ENCODE peak calls at places on chromosomes 3 and 15, in ten cellular contexts. E is pancreas, I is upper lobe of right lung, N is uterus, V is colonic mucosa, B is cardiac muscle cell, F is left ventricle myocardium inferior, H is A549, J is tibial nerve, Y is adrenal gland. W is an unnamed sample. For H3K4me1 and H3K9me3, the result is how much of the 10 kb centered on the place peaks cover.

GRCh38 chr15:65101418-65101890 is 13.5 kb downstream of the UBAP1L start:
- DNase-seq in E (no peak), I (peak), N (peak), V (peak), B (peak), F (peak), H (peak), J (peak), Y (peak), W (peak)

GRCh38 chr3:62335196-62335595 is 38.2 kb downstream of the FEZF2 start:
- DNase-seq in E (no peak), I (no peak), N (no peak), V (no peak), B (no peak), F (no peak), H (no peak), J (no peak), Y (no peak), W (no peak)

GRCh38 chr3:157248590-157249425 is 88.9 kb upstream of the CCNL1 start:
- DNase-seq in E (peak), I (no peak), N (no peak), V (no peak), B (peak), F (peak), H (peak), J (no peak), Y (peak), W (no peak)

GRCh38 chr3:4550957-4551754 is 58.0 kb downstream of the ITPR1 start:
- DNase-seq in E (no peak), I (no peak), N (peak), V (peak), B (no peak), F (peak), H (no peak), J (no peak), Y (peak), W (no peak)

GRCh38 chr3:15964605-15965061 is 166.9 kb upstream of the ANKRD28 start:
- DNase-seq in E (no peak), I (no peak), N (peak), V (no peak), B (no peak), F (no peak), H (no peak), J (no peak), Y (peak), W (peak)

GRCh38 chr3:3038201-3038991 is 71.8 kb downstream of the IL5RA start:
- DNase-seq in E (no peak), I (no peak), N (no peak), V (no peak), B (no peak), F (no peak), H (no peak), J (no peak), Y (no peak), W (no peak)

GRCh38 chr15:35937380-35937779 is 391.4 kb upstream of the DPH6 start:
- DNase-seq in E (no peak), I (no peak), N (no peak), V (no peak), B (no peak), F (no peak), H (no peak), J (no peak), Y (no peak), W (no peak)

GRCh38 chr3:191348098-191348497 is 17.8 kb upstream of the UTS2B start:
- DNase-seq in E (no peak), I (no peak), N (no peak), V (no peak), B (no peak), F (no peak), H (no peak), J (no peak), Y (no peak), W (no peak)

GRCh38 chr15:33242669-33243191 is 48.2 kb upstream of the FMN1 start:
- DNase-seq in E (no peak), I (no peak), N (no peak), V (no peak), B (peak), F (no peak), H (no peak), J (no peak), Y (no peak), W (no peak)

GRCh38 chr3:8253201-8253600 is 248.4 kb upstream of the LMCD1 start:
- DNase-seq in E (no peak), I (no peak), N (no peak), V (no peak), B (no peak), F (no peak), H (no peak), J (no peak), Y (no peak), W (no peak)

GRCh38 chr3:128321418-128321817 is 145.3 kb downstream of the DNAJB8 start:
- DNase-seq in E (no peak), I (no peak), N (no peak), V (no peak), B (no peak), F (no peak), H (no peak), J (no peak), Y (no peak), W (no peak)

GRCh38 chr15:44286814-44287555 is 1.5 kb upstream of the GOLM2 start:
- DNase-seq in E (no peak), I (no peak), N (no peak), V (no peak), B (no peak), F (no peak), H (peak), J (no peak), Y (no peak), W (no peak)

GRCh38 chr15:38828031-38828532 is 263.5 kb upstream of the RASGRP1 start:
- DNase-seq in E (no peak), I (no peak), N (no peak), V (no peak), B (peak), F (no peak), H (no peak), J (no peak), Y (no peak), W (no peak)

GRCh38 chr3:126545544-126545943 is 13.2 kb downstream of the C3orf22 start:
- DNase-seq in E (no peak), I (no peak), N (peak), V (peak), B (no peak), F (no peak), H (no peak), J (no peak), Y (peak), W (no peak)

GRCh38 chr3:185728630-185729334 is 96.1 kb downstream of the IGF2BP2 start:
- DNase-seq in E (no peak), I (no peak), N (no peak), V (no peak), B (no peak), F (no peak), H (no peak), J (no peak), Y (no peak), W (no peak)

DNA sequence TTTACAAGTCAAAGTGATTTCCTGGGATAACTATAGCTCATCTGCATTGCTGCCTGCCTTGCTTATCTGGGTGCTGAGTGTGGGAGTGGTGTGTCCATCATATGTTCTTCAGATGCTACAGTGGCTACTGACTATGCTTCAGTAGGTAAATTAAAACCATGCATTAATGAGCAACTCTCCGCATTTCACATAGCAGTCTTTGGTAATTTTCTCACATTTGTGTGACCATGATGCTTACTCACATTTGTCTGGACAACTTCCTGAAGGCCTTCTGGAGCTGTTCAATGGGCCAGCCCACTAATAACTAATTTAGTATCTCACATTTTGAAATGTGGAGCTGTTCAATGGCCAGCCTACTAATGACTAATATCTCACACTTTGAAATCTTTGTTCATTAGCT is 23.4 kb downstream of the RHOA start:
- DNase-seq in E (no peak), I (no peak), N (no peak), V (no peak), B (no peak), F (no peak), H (no peak), J (no peak), Y (no peak), W (no peak)
- H3K4me1 ChIP-seq in E (under half), I (under half), N (under half), V (under half), B (under half), F (half or more), H (under half), J (under half), Y (under half), W (under half)

DNA sequence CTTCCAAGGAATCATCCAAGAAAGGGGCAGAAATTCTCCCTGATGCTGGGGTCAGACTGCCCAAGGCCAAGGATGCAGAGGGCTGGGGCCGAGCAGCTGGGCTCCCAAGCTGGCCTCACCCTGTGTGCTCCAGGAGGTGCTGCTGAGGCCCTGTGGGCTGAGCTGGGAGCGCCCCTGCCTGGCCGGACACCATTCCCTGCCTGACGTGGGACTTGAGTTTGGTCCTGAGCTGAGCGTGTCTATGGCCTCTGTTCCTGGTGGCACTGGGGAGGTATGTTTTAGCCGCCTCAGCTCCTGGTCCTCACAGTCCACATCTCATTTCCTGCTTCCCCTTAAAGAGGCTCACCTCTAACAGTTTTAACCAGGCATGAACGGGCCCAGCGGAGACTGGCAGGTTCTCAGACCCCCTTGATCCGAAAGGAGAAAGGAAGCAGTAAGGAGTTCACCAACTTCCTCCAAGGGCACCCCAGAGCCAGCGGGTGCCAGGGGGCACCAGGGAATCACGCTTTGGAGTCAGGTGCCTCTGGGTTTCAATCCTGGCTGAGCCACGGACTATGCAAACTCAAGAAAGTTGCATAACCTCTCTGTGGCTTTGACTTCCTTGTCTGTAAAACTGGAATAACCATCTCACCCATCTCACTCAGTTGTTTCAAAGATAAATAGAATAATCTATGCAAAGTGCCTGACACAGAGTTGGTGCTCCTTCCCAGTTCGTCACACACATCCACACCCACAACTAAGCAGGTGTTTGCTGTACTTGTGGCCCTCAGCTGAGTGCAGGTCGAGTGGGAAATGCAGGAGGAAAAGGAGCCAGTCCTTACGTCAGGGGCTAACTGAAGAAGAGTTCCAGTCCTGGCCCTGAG is 48.6 kb downstream of the SLC12A8 start:
- DNase-seq in E (no peak), I (peak), N (no peak), V (peak), B (peak), F (no peak), H (no peak), J (no peak), Y (no peak), W (no peak)
- TF ChIP-seq CTCF in E (no peak), I (peak), N (no peak), V (no peak), B (peak), F (peak), H (peak), J (no peak), Y (no peak), W (no peak)

GRCh38 chr15:25057574-25057973 is 102.8 kb downstream of the SNRPN start:
- DNase-seq in E (no peak), I (no peak), N (peak), V (no peak), B (no peak), F (no peak), H (no peak), J (no peak), Y (no peak), W (peak)
- H3K9me3 ChIP-seq in E (under half), I (half or more), N (half or more), V (under half), B (under half), F (half or more), H (half or more), J (under half), Y (half or more), W (half or more)

DNA sequence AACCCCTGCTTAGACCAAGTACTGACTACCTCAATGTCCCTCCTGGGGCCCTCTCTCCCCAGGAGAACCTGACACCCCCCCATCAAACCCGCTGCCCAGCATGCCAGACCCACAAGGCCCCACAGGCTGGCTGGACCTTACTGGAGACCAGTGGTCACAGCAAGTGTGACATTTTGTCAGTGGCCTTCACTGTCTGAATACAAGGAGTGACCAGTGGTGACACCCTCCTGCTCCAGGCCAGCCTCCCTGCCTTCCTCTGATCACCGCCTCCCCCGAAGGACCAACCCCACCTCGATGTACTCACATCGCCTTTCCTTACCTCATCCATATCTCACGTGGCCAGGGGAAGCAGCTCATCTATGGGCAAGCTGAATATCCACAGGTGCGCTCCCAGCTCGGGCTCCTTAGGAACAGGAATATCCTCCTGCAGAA is 62.1 kb upstream of the HERC1 start:
- DNase-seq in E (no peak), I (no peak), N (no peak), V (no peak), B (no peak), F (no peak), H (no peak), J (no peak), Y (no peak), W (peak)
- H3K4me1 ChIP-seq in E (under half), I (under half), N (under half), V (under half), B (under half), F (under half), H (under half), J (under half), Y (under half), W (under half)

DNA sequence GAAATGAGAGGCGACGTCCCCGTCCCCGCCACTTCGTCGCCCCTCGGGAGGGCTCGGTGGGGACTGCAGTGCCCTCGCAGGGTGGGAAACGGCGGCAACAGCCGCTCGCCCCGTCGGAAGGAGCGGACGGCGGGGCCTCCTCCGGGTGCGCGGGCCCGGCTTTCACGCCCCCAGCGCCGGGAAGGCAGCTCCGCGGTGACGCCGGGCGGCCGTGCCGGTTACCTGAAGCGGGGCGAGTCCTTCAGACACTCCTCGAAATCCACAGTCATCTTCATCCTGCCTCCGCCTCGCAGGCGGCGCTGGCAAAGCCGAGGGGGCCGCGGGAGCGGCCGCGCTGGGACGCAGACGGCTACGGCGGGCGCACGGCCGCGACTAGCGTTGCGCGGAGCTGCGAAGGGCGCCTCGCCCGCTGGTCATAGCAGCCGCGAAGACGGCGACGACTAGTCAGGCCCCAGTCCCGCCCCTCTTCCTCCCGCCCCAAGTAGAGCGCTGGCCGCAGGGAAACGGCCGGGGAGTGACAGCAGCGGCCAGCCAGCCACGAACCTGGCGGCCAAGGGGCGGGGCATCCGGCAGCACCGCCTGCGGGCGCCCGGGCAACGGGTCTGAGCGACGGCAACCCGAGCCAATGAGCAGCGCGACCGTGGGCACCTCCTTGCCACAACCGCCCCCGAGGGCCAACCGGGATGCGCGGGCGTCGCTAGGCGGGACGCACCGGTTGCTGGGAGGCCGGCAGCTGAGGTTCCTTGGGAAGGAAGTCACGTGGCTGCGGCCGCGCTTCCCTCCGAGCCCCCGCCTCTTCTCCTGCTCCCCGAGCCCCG is at the start of gene ACAP2:
- DNase-seq in E (peak), I (peak), N (peak), V (peak), B (peak), F (peak), H (peak), J (peak), Y (peak), W (peak)
- TF ChIP-seq CTCF in E (no peak), I (no peak), N (no peak), V (no peak), B (no peak), F (no peak), H (no peak), J (no peak), Y (no peak), W (peak)

W was measured in tibial artery.